ENCODE peak calls at places on chromosomes 7 and 10, in eight cellular contexts. F is HCT116, Q is fibroblast of lung, A is colonic mucosa, C is GM23248, Y is H1, P is mesendoderm, D is IMR-90. M is an unnamed sample. For H3K4me1, the result is how much of the 10 kb centered on the place peaks cover.

GRCh38 chr7:434891-435486 is 84.7 kb downstream of the PDGFA start:
- DNase-seq in F (no peak), Q (no peak), A (peak), C (no peak), Y (no peak), P (peak), D (no peak), M (peak)

GRCh38 chr10:71512794-71513379 is 116.2 kb downstream of the CDH23 start:
- DNase-seq in F (peak), Q (peak), A (no peak), C (no peak), Y (no peak), P (no peak), D (no peak), M (no peak)

GRCh38 chr10:55214608-55215007 is 413.6 kb upstream of the PCDH15 start:
- DNase-seq in F (no peak), Q (no peak), A (no peak), C (no peak), Y (no peak), P (no peak), D (no peak), M (no peak)

GRCh38 chr7:112296416-112296815 is 89.9 kb downstream of the ZNF277 start:
- DNase-seq in F (no peak), Q (peak), A (no peak), C (peak), Y (no peak), P (no peak), D (no peak), M (no peak)

GRCh38 chr7:92827464-92827863 is 8.9 kb downstream of the CDK6 start:
- DNase-seq in F (no peak), Q (peak), A (no peak), C (no peak), Y (no peak), P (no peak), D (no peak), M (no peak)

GRCh38 chr10:18594574-18595156 is 56.7 kb downstream of the NSUN6 start:
- DNase-seq in F (no peak), Q (no peak), A (no peak), C (no peak), Y (peak), P (peak), D (no peak), M (no peak)

GRCh38 chr7:99740573-99741437 is 5.8 kb upstream of the CYP3A7 start:
- DNase-seq in F (no peak), Q (peak), A (no peak), C (peak), Y (no peak), P (no peak), D (peak), M (no peak)

GRCh38 chr7:23277359-23277989 is 21.7 kb upstream of the MALSU1 start:
- DNase-seq in F (peak), Q (peak), A (peak), C (peak), Y (no peak), P (peak), D (peak), M (peak)

GRCh38 chr7:91772100-91772794 is 108.3 kb downstream of the MTERF1 start:
- DNase-seq in F (no peak), Q (peak), A (peak), C (peak), Y (no peak), P (no peak), D (no peak), M (no peak)

GRCh38 chr7:133436014-133436428 is 183.1 kb downstream of the EXOC4 start:
- DNase-seq in F (no peak), Q (peak), A (no peak), C (peak), Y (no peak), P (no peak), D (peak), M (no peak)

GRCh38 chr10:14173706-14174594 is 156.8 kb downstream of the FRMD4A start:
- DNase-seq in F (no peak), Q (peak), A (no peak), C (peak), Y (peak), P (peak), D (peak), M (no peak)

GRCh38 chr10:3850999-3851937 is 66.3 kb upstream of the KLF6 start:
- DNase-seq in F (peak), Q (peak), A (no peak), C (peak), Y (no peak), P (peak), D (peak), M (no peak)

GRCh38 chr7:130365093-130365492 is 15.2 kb upstream of the CPA1 start:
- DNase-seq in F (no peak), Q (peak), A (no peak), C (no peak), Y (no peak), P (no peak), D (no peak), M (no peak)

GRCh38 chr10:3935141-3935540 is 150.1 kb upstream of the KLF6 start:
- DNase-seq in F (no peak), Q (peak), A (no peak), C (peak), Y (no peak), P (no peak), D (peak), M (no peak)

GRCh38 chr10:89085153-89085552 is 94.6 kb downstream of the FAS start:
- DNase-seq in F (no peak), Q (no peak), A (no peak), C (peak), Y (no peak), P (no peak), D (no peak), M (no peak)

GRCh38 chr7:5497158-5498103 is 73.8 kb upstream of the TNRC18 start:
- DNase-seq in F (no peak), Q (no peak), A (no peak), C (no peak), Y (no peak), P (peak), D (no peak), M (no peak)

GRCh38 chr7:157527686-157528085 is 190.9 kb downstream of the DNAJB6 start:
- DNase-seq in F (no peak), Q (no peak), A (no peak), C (no peak), Y (peak), P (no peak), D (no peak), M (no peak)

GRCh38 chr7:106031271-106032029 is 68.4 kb downstream of the CDHR3 start:
- DNase-seq in F (no peak), Q (peak), A (no peak), C (no peak), Y (no peak), P (no peak), D (no peak), M (peak)

GRCh38 chr7:154674191-154674590 is 328.7 kb downstream of the PAXIP1 start:
- DNase-seq in F (no peak), Q (no peak), A (no peak), C (no peak), Y (no peak), P (no peak), D (no peak), M (no peak)

GRCh38 chr10:89332092-89332633 is 4.4 kb downstream of the IFIT3 start:
- DNase-seq in F (no peak), Q (peak), A (peak), C (peak), Y (no peak), P (no peak), D (peak), M (no peak)

GRCh38 chr10:132294196-132294520 is 13.6 kb downstream of the STK32C start:
- DNase-seq in F (no peak), Q (no peak), A (no peak), C (no peak), Y (no peak), P (peak), D (no peak), M (no peak)

GRCh38 chr7:66301737-66302136 is 96.6 kb downstream of the TPST1 start:
- DNase-seq in F (no peak), Q (no peak), A (no peak), C (peak), Y (no peak), P (no peak), D (no peak), M (no peak)

GRCh38 chr10:52644678-52645434 is 127.7 kb downstream of the MBL2 start:
- DNase-seq in F (peak), Q (peak), A (peak), C (peak), Y (peak), P (peak), D (peak), M (peak)

GRCh38 chr7:46569117-46569433 is 648.0 kb upstream of the IGFBP3 start:
- DNase-seq in F (no peak), Q (peak), A (no peak), C (no peak), Y (no peak), P (peak), D (no peak), M (no peak)

GRCh38 chr10:75034714-75035258 is 76.7 kb upstream of the SAMD8 start:
- DNase-seq in F (no peak), Q (no peak), A (no peak), C (no peak), Y (no peak), P (no peak), D (no peak), M (no peak)

GRCh38 chr10:26779176-26779860 is 81.4 kb downstream of the ABI1 start:
- DNase-seq in F (no peak), Q (no peak), A (peak), C (no peak), Y (no peak), P (peak), D (no peak), M (no peak)

GRCh38 chr7:129169705-129170319 is 18.6 kb upstream of the SMO start:
- DNase-seq in F (no peak), Q (no peak), A (no peak), C (no peak), Y (peak), P (peak), D (no peak), M (no peak)

GRCh38 chr7:455110-455928 is 64.3 kb downstream of the PDGFA start:
- DNase-seq in F (no peak), Q (no peak), A (no peak), C (no peak), Y (no peak), P (no peak), D (no peak), M (no peak)

GRCh38 chr7:17520941-17521340 is 222.5 kb downstream of the AHR start:
- DNase-seq in F (no peak), Q (peak), A (no peak), C (peak), Y (no peak), P (no peak), D (peak), M (no peak)

GRCh38 chr10:43053825-43054224 is 23.0 kb upstream of the RET start:
- DNase-seq in F (no peak), Q (no peak), A (no peak), C (no peak), Y (no peak), P (no peak), D (no peak), M (no peak)

GRCh38 chr10:43055991-43056567 is 20.8 kb upstream of the RET start:
- DNase-seq in F (no peak), Q (no peak), A (no peak), C (no peak), Y (no peak), P (peak), D (no peak), M (no peak)

GRCh38 chr10:43056568-43057011 is 20.3 kb upstream of the RET start:
- DNase-seq in F (no peak), Q (no peak), A (no peak), C (no peak), Y (no peak), P (no peak), D (no peak), M (no peak)

GRCh38 chr10:43055217-43055616 is 21.7 kb upstream of the RET start:
- DNase-seq in F (no peak), Q (no peak), A (no peak), C (no peak), Y (no peak), P (no peak), D (no peak), M (no peak)

GRCh38 chr10:43054593-43054992 is 22.3 kb upstream of the RET start:
- DNase-seq in F (no peak), Q (no peak), A (no peak), C (no peak), Y (no peak), P (no peak), D (no peak), M (no peak)
- H3K4me1 ChIP-seq in F (under half), Q (under half), A (under half), C (under half), Y (under half), P (under half), D (under half), M (under half)

GRCh38 chr10:43399911-43400310 is 9.1 kb downstream of the HNRNPF start:
- DNase-seq in F (no peak), Q (no peak), A (no peak), C (no peak), Y (no peak), P (no peak), D (no peak), M (no peak)
- H3K4me3 ChIP-seq in F (peak), Q (no peak), A (no peak), C (no peak), Y (no peak), P (no peak), D (no peak), M (no peak)

GRCh38 chr10:104353325-104354048 is at the start of gene CFAP58:
- DNase-seq in F (peak), Q (peak), A (peak), C (peak), Y (peak), P (peak), D (peak), M (peak)
- H3K9ac ChIP-seq in F (no peak), Q (no peak), A (no peak), C (peak), Y (no peak), P (peak), D (peak), M (peak)

GRCh38 chr10:28554952-28555351 is 22.0 kb downstream of the WAC start:
- DNase-seq in F (no peak), Q (no peak), A (no peak), C (no peak), Y (no peak), P (no peak), D (no peak), M (no peak)

GRCh38 chr10:28558186-28558585 is 25.3 kb downstream of the WAC start:
- DNase-seq in F (no peak), Q (no peak), A (no peak), C (no peak), Y (no peak), P (no peak), D (no peak), M (no peak)

GRCh38 chr10:28553963-28554362 is 21.0 kb downstream of the WAC start:
- DNase-seq in F (no peak), Q (no peak), A (no peak), C (no peak), Y (no peak), P (no peak), D (no peak), M (no peak)

GRCh38 chr10:28555358-28555757 is 22.4 kb downstream of the WAC start:
- DNase-seq in F (no peak), Q (no peak), A (no peak), C (no peak), Y (no peak), P (peak), D (no peak), M (no peak)

GRCh38 chr10:28556142-28556541 is 23.2 kb downstream of the WAC start:
- DNase-seq in F (no peak), Q (no peak), A (no peak), C (no peak), Y (no peak), P (no peak), D (no peak), M (no peak)
- H3K4me1 ChIP-seq in F (under half), Q (under half), A (under half), C (under half), Y (under half), P (under half), D (under half), M (under half)

M was measured in NT2/D1.